ENCODE peak calls at places on chromosomes 13 and 19, in four cellular contexts. J, A, R and F are unnamed samples.

GRCh38 chr19:10260141-10260584 is 8.1 kb downstream of the MRPL4 start:
- DNase-seq in J (no peak), A (no peak), R (no peak), F (no peak)

GRCh38 chr13:59906413-59907027 is 257.2 kb downstream of the DIAPH3 start:
- DNase-seq in J (no peak), A (no peak), R (peak; percentile 9), F (no peak)

GRCh38 chr13:98984118-98984517 is 6.3 kb upstream of the DOCK9 start:
- DNase-seq in J (no peak), A (no peak), R (peak; percentile 37), F (no peak)

GRCh38 chr19:4556574-4557185 is 2.8 kb downstream of the SEMA6B start:
- DNase-seq in J (no peak), A (peak; percentile 91), R (peak; percentile 82), F (no peak)

GRCh38 chr19:55319786-55320185 is 5.4 kb downstream of the TMEM150B start:
- DNase-seq in J (no peak), A (peak; percentile 93), R (no peak), F (no peak)

GRCh38 chr13:98738213-98738612 is 14.3 kb downstream of the SLC15A1 start:
- DNase-seq in J (no peak), A (no peak), R (no peak), F (peak; percentile 15)

GRCh38 chr19:31733591-31733990 is 384.4 kb upstream of the TSHZ3 start:
- DNase-seq in J (no peak), A (no peak), R (no peak), F (no peak)

GRCh38 chr13:19345916-19346422 is 164.3 kb upstream of the TUBA3C start:
- DNase-seq in J (no peak), A (no peak), R (peak; percentile 1), F (no peak)

GRCh38 chr13:59312776-59313175 is 851.0 kb downstream of the DIAPH3 start:
- DNase-seq in J (no peak), A (no peak), R (no peak), F (no peak)

GRCh38 chr19:46958542-46958941 is 61.1 kb upstream of the NPAS1 start:
- DNase-seq in J (no peak), A (no peak), R (no peak), F (no peak)

GRCh38 chr13:47420568-47420967 is 523.7 kb upstream of the HTR2A start:
- DNase-seq in J (no peak), A (no peak), R (no peak), F (no peak)

GRCh38 chr13:50575138-50575537 is 268.4 kb downstream of the DLEU7 start:
- DNase-seq in J (no peak), A (no peak), R (no peak), F (no peak)

GRCh38 chr19:33436360-33437345 is 63.1 kb downstream of the CEBPG start:
- DNase-seq in J (no peak), A (no peak), R (no peak), F (no peak)

GRCh38 chr19:2081873-2082810 is 14.0 kb downstream of the MOB3A start:
- DNase-seq in J (no peak), A (no peak), R (no peak), F (no peak)

GRCh38 chr19:43751466-43752220 is 3.1 kb downstream of the SMG9 start:
- DNase-seq in J (no peak), A (no peak), R (no peak), F (no peak)

GRCh38 chr13:101258071-101258470 is 158.2 kb downstream of the NALCN start:
- DNase-seq in J (no peak), A (no peak), R (peak; percentile 63), F (no peak)

GRCh38 chr13:47289578-47289977 is 392.7 kb upstream of the HTR2A start:
- DNase-seq in J (no peak), A (no peak), R (no peak), F (no peak)

GRCh38 chr13:59843040-59843439 is 320.7 kb downstream of the DIAPH3 start:
- DNase-seq in J (no peak), A (no peak), R (no peak), F (no peak)

GRCh38 chr13:22148187-22148586 is 477.3 kb downstream of the FGF9 start:
- DNase-seq in J (no peak), A (no peak), R (no peak), F (no peak)

GRCh38 chr19:24033308-24033961 is 53.6 kb upstream of the ZNF254 start:
- DNase-seq in J (peak; percentile 92), A (peak; percentile 84), R (peak; percentile 94), F (peak; percentile 92)
- TF ChIP-seq POLR2A in J (peak; percentile 83), A (peak; percentile 92), R (peak; percentile 77), F (no peak)

GRCh38 chr13:30759748-30760147 is 24.4 kb downstream of the ALOX5AP start:
- DNase-seq in J (no peak), A (no peak), R (no peak), F (no peak)

GRCh38 chr13:30766234-30766633 is 30.9 kb downstream of the ALOX5AP start:
- DNase-seq in J (no peak), A (no peak), R (no peak), F (no peak)

GRCh38 chr13:30766957-30767603 is 31.7 kb downstream of the ALOX5AP start:
- DNase-seq in J (no peak), A (no peak), R (no peak), F (no peak)

GRCh38 chr13:30763786-30764440 is 28.6 kb downstream of the ALOX5AP start:
- DNase-seq in J (no peak), A (no peak), R (no peak), F (no peak)

DNA sequence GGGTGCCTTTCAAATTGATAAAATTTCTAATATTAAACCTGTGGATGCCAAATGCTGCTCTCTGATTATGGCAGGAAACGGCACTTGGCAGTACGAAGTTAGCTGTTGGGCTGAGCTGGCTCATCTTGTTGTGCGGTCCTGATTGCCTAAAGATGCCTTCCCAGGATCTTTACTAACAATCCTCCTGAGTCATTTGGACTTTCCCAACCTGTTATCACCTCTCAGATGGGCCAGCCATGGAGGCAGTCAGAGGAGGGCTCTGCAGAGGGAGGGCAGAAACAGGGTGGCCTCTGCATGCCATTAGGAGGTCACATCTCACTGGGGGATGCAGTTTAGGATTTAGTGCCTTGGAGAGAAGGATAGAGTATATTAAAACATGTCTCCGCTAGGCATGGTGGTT is 27.3 kb downstream of the ALOX5AP start:
- DNase-seq in J (no peak), A (no peak), R (no peak), F (no peak)
- H3K4me3 ChIP-seq in J (no peak overlapping the region), A (no peak overlapping the region), R (no peak overlapping the region), F (no peak overlapping the region)

GRCh38 chr19:20565321-20566018 is at the start of gene ZNF737:
- DNase-seq in J (peak; percentile 95), A (peak; percentile 90), R (peak; percentile 24), F (peak; percentile 99)
- TF ChIP-seq CTCF in J (peak; percentile 26), A (peak; percentile 16), R (no peak), F (no peak)

GRCh38 chr13:46146898-46147297 is 35.1 kb downstream of the LCP1 start:
- DNase-seq in J (no peak), A (no peak), R (peak; percentile 30), F (no peak)
- TF ChIP-seq POLR2A in J (no peak), A (no peak), R (no peak), F (no peak)

DNA sequence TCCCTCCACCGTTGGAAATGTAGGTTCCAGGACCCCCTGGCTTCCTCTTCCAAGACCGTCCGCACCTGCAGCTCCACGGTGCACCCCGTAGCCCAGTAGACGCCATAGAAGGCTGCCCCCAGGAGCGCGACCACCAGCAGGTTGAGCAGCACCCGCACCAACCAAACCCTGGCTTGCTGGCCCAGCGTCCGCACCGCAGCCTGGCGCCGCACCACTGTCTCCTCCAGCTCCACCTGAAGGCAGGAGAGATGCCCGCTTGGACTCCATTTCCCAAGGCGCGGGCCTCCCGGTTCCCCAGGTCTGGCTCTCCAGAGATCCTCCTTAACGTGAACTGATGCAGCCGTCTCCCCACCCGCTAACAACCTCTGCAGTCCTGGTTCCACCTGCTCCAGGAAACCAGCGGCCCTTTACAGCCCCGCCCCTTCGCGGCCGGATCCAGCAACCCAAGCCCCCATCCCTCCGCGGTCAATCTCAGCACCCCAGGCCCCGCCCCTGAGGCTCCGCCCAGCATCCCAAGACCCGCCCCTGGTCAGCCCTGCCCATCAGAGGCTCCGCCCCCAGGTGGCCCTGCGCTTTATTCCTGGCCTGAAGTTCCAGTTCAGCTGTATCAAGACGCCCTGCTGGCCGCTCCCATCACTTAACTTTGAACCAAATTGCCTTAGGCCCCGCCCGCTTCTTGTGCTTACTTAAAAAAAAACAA is 5.0 kb upstream of the LENG1 start:
- DNase-seq in J (no peak), A (peak; percentile 99), R (peak; percentile 92), F (peak; percentile 94)
- H3K4me3 ChIP-seq in J (no peak overlapping the region), A (peak overlapping the region; percentile 39), R (peak overlapping the region; percentile 21), F (no peak overlapping the region)